ENCODE peak calls at places on chromosomes 16 and 17, in nine cellular contexts. One of them, this sample, is unnamed.

GRCh38 chr17:38898812-38899348 is 26.5 kb upstream of the LASP1NB start:
- DNase-seq in esophagus muscularis mucosa: no peak
- DNase-seq in prostate gland: no peak
- DNase-seq in A549: no peak
- DNase-seq in IMR-90: no peak
- DNase-seq in colonic mucosa: peak
- DNase-seq in CD8-positive, alpha-beta T cell: peak
- DNase-seq in stomach: peak
- DNase-seq in tibial nerve: no peak
- DNase-seq in this sample: no peak

GRCh38 chr17:69228576-69228975 is at the start of gene ABCA10:
- DNase-seq in prostate gland: no peak
- DNase-seq in stomach: no peak
- DNase-seq in colonic mucosa: no peak
- DNase-seq in CD8-positive, alpha-beta T cell: no peak
- DNase-seq in IMR-90: peak
- DNase-seq in A549: no peak
- DNase-seq in esophagus muscularis mucosa: no peak
- DNase-seq in tibial nerve: no peak
- DNase-seq in this sample: no peak

GRCh38 chr16:7200320-7200719 is 132.3 kb upstream of the RBFOX1 start:
- DNase-seq in esophagus muscularis mucosa: no peak
- DNase-seq in A549: no peak
- DNase-seq in colonic mucosa: no peak
- DNase-seq in IMR-90: no peak
- DNase-seq in CD8-positive, alpha-beta T cell: no peak
- DNase-seq in tibial nerve: no peak
- DNase-seq in stomach: no peak
- DNase-seq in prostate gland: no peak
- DNase-seq in this sample: no peak

GRCh38 chr16:66292241-66292935 is 74.1 kb upstream of the CDH5 start:
- DNase-seq in esophagus muscularis mucosa: no peak
- DNase-seq in stomach: no peak
- DNase-seq in CD8-positive, alpha-beta T cell: no peak
- DNase-seq in IMR-90: no peak
- DNase-seq in prostate gland: no peak
- DNase-seq in tibial nerve: no peak
- DNase-seq in colonic mucosa: no peak
- DNase-seq in A549: no peak
- DNase-seq in this sample: no peak

GRCh38 chr17:15323147-15323546 is 18.2 kb downstream of the TEKT3 start:
- DNase-seq in tibial nerve: no peak
- DNase-seq in IMR-90: no peak
- DNase-seq in stomach: no peak
- DNase-seq in A549: no peak
- DNase-seq in prostate gland: no peak
- DNase-seq in CD8-positive, alpha-beta T cell: no peak
- DNase-seq in esophagus muscularis mucosa: no peak
- DNase-seq in colonic mucosa: no peak
- DNase-seq in this sample: no peak

GRCh38 chr17:51056813-51057510 is 63.7 kb downstream of the SPAG9 start:
- DNase-seq in stomach: no peak
- DNase-seq in tibial nerve: no peak
- DNase-seq in IMR-90: peak
- DNase-seq in prostate gland: peak
- DNase-seq in CD8-positive, alpha-beta T cell: no peak
- DNase-seq in esophagus muscularis mucosa: no peak
- DNase-seq in A549: peak
- DNase-seq in colonic mucosa: peak
- DNase-seq in this sample: peak

GRCh38 chr16:843771-844170 is 43.2 kb upstream of the GNG13 start:
- DNase-seq in IMR-90: no peak
- DNase-seq in esophagus muscularis mucosa: no peak
- DNase-seq in prostate gland: no peak
- DNase-seq in CD8-positive, alpha-beta T cell: no peak
- DNase-seq in stomach: no peak
- DNase-seq in colonic mucosa: no peak
- DNase-seq in tibial nerve: no peak
- DNase-seq in A549: no peak
- DNase-seq in this sample: no peak

GRCh38 chr16:87099001-87099740 is 218.0 kb downstream of the C16orf95 start:
- DNase-seq in esophagus muscularis mucosa: no peak
- DNase-seq in IMR-90: no peak
- DNase-seq in A549: no peak
- DNase-seq in colonic mucosa: no peak
- DNase-seq in CD8-positive, alpha-beta T cell: no peak
- DNase-seq in stomach: no peak
- DNase-seq in tibial nerve: no peak
- DNase-seq in prostate gland: no peak
- DNase-seq in this sample: no peak

GRCh38 chr17:284676-285355 is 67.8 kb downstream of the RPH3AL start:
- DNase-seq in tibial nerve: no peak
- DNase-seq in colonic mucosa: no peak
- DNase-seq in CD8-positive, alpha-beta T cell: no peak
- DNase-seq in prostate gland: no peak
- DNase-seq in A549: no peak
- DNase-seq in IMR-90: no peak
- DNase-seq in esophagus muscularis mucosa: no peak
- DNase-seq in stomach: no peak
- DNase-seq in this sample: no peak

GRCh38 chr17:38748329-38749221 is at the start of gene PCGF2:
- DNase-seq in stomach: peak
- DNase-seq in A549: peak
- DNase-seq in CD8-positive, alpha-beta T cell: peak
- DNase-seq in tibial nerve: peak
- DNase-seq in IMR-90: peak
- DNase-seq in prostate gland: peak
- DNase-seq in colonic mucosa: peak
- DNase-seq in esophagus muscularis mucosa: peak
- DNase-seq in this sample: peak

GRCh38 chr16:89072216-89073130 is 21.2 kb upstream of the ACSF3 start:
- DNase-seq in esophagus muscularis mucosa: no peak
- DNase-seq in IMR-90: no peak
- DNase-seq in prostate gland: no peak
- DNase-seq in CD8-positive, alpha-beta T cell: no peak
- DNase-seq in tibial nerve: no peak
- DNase-seq in A549: no peak
- DNase-seq in colonic mucosa: no peak
- DNase-seq in stomach: no peak
- DNase-seq in this sample: no peak

GRCh38 chr16:50396770-50397525 is 28.2 kb upstream of the BRD7 start:
- DNase-seq in stomach: no peak
- DNase-seq in colonic mucosa: no peak
- DNase-seq in A549: peak
- DNase-seq in CD8-positive, alpha-beta T cell: no peak
- DNase-seq in prostate gland: no peak
- DNase-seq in tibial nerve: no peak
- DNase-seq in esophagus muscularis mucosa: peak
- DNase-seq in IMR-90: peak
- DNase-seq in this sample: peak

GRCh38 chr17:2259769-2260536 is 43.6 kb downstream of the SMG6 start:
- DNase-seq in esophagus muscularis mucosa: no peak
- DNase-seq in tibial nerve: no peak
- DNase-seq in IMR-90: peak
- DNase-seq in colonic mucosa: no peak
- DNase-seq in A549: no peak
- DNase-seq in prostate gland: no peak
- DNase-seq in stomach: no peak
- DNase-seq in CD8-positive, alpha-beta T cell: peak
- DNase-seq in this sample: no peak

GRCh38 chr17:13337864-13338371 is 263.8 kb downstream of the HS3ST3A1 start:
- DNase-seq in esophagus muscularis mucosa: no peak
- DNase-seq in colonic mucosa: peak
- DNase-seq in prostate gland: peak
- DNase-seq in A549: peak
- DNase-seq in stomach: no peak
- DNase-seq in tibial nerve: no peak
- DNase-seq in CD8-positive, alpha-beta T cell: no peak
- DNase-seq in IMR-90: peak
- DNase-seq in this sample: peak

GRCh38 chr17:76640550-76641380 is 2.8 kb downstream of the ST6GALNAC1 start:
- DNase-seq in IMR-90: no peak
- DNase-seq in esophagus muscularis mucosa: no peak
- DNase-seq in colonic mucosa: no peak
- DNase-seq in A549: no peak
- DNase-seq in stomach: no peak
- DNase-seq in prostate gland: no peak
- DNase-seq in CD8-positive, alpha-beta T cell: no peak
- DNase-seq in tibial nerve: no peak
- DNase-seq in this sample: no peak

GRCh38 chr17:9872852-9873251 is 32.2 kb downstream of the RCVRN start:
- DNase-seq in CD8-positive, alpha-beta T cell: no peak
- DNase-seq in colonic mucosa: no peak
- DNase-seq in tibial nerve: no peak
- DNase-seq in IMR-90: no peak
- DNase-seq in esophagus muscularis mucosa: no peak
- DNase-seq in stomach: no peak
- DNase-seq in A549: no peak
- DNase-seq in prostate gland: no peak
- DNase-seq in this sample: no peak

GRCh38 chr16:85027349-85027967 is at the start of gene KIAA0513:
- DNase-seq in esophagus muscularis mucosa: peak
- DNase-seq in IMR-90: peak
- DNase-seq in tibial nerve: peak
- DNase-seq in prostate gland: peak
- DNase-seq in A549: peak
- DNase-seq in colonic mucosa: peak
- DNase-seq in CD8-positive, alpha-beta T cell: peak
- DNase-seq in stomach: peak
- DNase-seq in this sample: peak

GRCh38 chr16:88454315-88455057 is 1.4 kb downstream of the ZFPM1 start:
- DNase-seq in stomach: peak
- DNase-seq in prostate gland: no peak
- DNase-seq in A549: peak
- DNase-seq in colonic mucosa: peak
- DNase-seq in IMR-90: no peak
- DNase-seq in tibial nerve: no peak
- DNase-seq in esophagus muscularis mucosa: no peak
- DNase-seq in CD8-positive, alpha-beta T cell: peak
- DNase-seq in this sample: no peak

GRCh38 chr16:70665806-70666735 is 19.7 kb downstream of the IL34 start:
- DNase-seq in prostate gland: no peak
- DNase-seq in colonic mucosa: no peak
- DNase-seq in A549: no peak
- DNase-seq in IMR-90: no peak
- DNase-seq in stomach: no peak
- DNase-seq in esophagus muscularis mucosa: no peak
- DNase-seq in tibial nerve: no peak
- DNase-seq in CD8-positive, alpha-beta T cell: no peak
- DNase-seq in this sample: no peak

GRCh38 chr16:90035902-90036301 is 16.6 kb upstream of the DBNDD1 start:
- DNase-seq in colonic mucosa: no peak
- DNase-seq in stomach: no peak
- DNase-seq in tibial nerve: no peak
- DNase-seq in A549: no peak
- DNase-seq in IMR-90: no peak
- DNase-seq in CD8-positive, alpha-beta T cell: no peak
- DNase-seq in esophagus muscularis mucosa: no peak
- DNase-seq in prostate gland: no peak
- DNase-seq in this sample: no peak

GRCh38 chr17:6642592-6642991 is 1.7 kb downstream of the TXNDC17 start:
- DNase-seq in esophagus muscularis mucosa: no peak
- DNase-seq in colonic mucosa: no peak
- DNase-seq in prostate gland: no peak
- DNase-seq in CD8-positive, alpha-beta T cell: no peak
- DNase-seq in stomach: no peak
- DNase-seq in IMR-90: peak
- DNase-seq in A549: no peak
- DNase-seq in tibial nerve: no peak
- DNase-seq in this sample: no peak
- H3K27ac ChIP-seq in esophagus muscularis mucosa: no peak
- H3K27ac ChIP-seq in colonic mucosa: no peak
- H3K27ac ChIP-seq in prostate gland: no peak
- H3K27ac ChIP-seq in CD8-positive, alpha-beta T cell: no peak
- H3K27ac ChIP-seq in stomach: peak
- H3K27ac ChIP-seq in IMR-90: no peak
- H3K27ac ChIP-seq in A549: no peak
- H3K27ac ChIP-seq in tibial nerve: no peak
- H3K27ac ChIP-seq in this sample: no peak

DNA sequence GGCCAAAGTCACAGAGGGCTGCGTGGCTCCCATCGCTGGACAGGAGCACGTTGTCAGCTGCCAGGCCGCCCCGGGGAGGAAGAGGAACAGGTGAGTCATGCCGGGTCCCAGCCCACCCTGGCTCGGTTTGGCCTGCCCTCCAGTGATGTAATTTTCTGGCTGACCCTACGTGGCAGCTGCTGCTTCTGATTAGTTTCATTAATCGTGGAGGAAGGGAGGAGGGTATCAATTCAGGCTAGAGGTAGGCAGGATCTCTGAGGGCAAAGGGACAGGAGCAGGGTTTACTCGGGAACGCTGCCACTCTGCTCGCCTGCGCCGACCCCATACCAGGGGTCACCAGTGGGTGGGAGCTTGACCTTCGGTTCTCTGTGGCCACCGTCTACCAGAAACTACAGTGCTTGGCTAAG is 11.7 kb upstream of the SPATA32 start:
- DNase-seq in CD8-positive, alpha-beta T cell: no peak
- DNase-seq in prostate gland: no peak
- DNase-seq in tibial nerve: no peak
- DNase-seq in A549: no peak
- DNase-seq in IMR-90: no peak
- DNase-seq in esophagus muscularis mucosa: no peak
- DNase-seq in stomach: no peak
- DNase-seq in colonic mucosa: no peak
- DNase-seq in this sample: no peak
- H3K4me3 ChIP-seq in CD8-positive, alpha-beta T cell: no peak
- H3K4me3 ChIP-seq in prostate gland: no peak
- H3K4me3 ChIP-seq in tibial nerve: no peak
- H3K4me3 ChIP-seq in A549: no peak
- H3K4me3 ChIP-seq in IMR-90: no peak
- H3K4me3 ChIP-seq in esophagus muscularis mucosa: no peak
- H3K4me3 ChIP-seq in stomach: no peak
- H3K4me3 ChIP-seq in colonic mucosa: no peak
- H3K4me3 ChIP-seq in this sample: no peak

DNA sequence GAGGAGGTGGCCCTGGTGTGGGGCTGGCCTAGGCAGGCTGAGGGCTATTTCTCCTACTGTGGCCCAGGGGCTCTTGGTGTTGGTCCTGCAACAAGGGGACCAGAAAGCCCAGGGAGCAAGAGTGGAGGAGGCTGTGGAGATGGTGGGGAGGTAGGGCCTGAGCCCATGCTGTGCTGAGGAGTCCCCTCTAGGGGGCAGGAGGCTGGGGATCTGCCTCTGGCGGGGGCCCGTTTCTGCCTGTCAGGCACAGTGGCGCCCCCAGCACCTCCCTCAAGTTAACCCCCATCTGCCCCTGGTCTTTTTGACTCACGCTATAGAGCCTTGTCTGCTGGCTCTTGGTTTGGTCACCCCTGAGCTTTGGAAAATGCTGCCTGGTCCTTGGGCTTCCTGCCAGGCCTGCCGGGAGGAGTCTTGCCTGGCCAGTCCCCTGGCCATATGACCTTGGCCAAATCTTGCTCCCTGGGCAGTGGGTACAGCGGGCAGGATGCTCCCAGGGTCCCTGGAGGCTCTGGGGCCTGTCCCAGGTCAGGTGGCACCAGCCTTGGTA is 5.9 kb downstream of the BAIAP2 start:
- DNase-seq in colonic mucosa: no peak
- DNase-seq in tibial nerve: no peak
- DNase-seq in CD8-positive, alpha-beta T cell: peak
- DNase-seq in A549: peak
- DNase-seq in esophagus muscularis mucosa: no peak
- DNase-seq in stomach: no peak
- DNase-seq in prostate gland: no peak
- DNase-seq in IMR-90: no peak
- DNase-seq in this sample: no peak
- TF ChIP-seq CTCF in colonic mucosa: peak
- TF ChIP-seq CTCF in tibial nerve: peak
- TF ChIP-seq CTCF in CD8-positive, alpha-beta T cell: no peak
- TF ChIP-seq CTCF in A549: peak
- TF ChIP-seq CTCF in esophagus muscularis mucosa: peak
- TF ChIP-seq CTCF in stomach: peak
- TF ChIP-seq CTCF in prostate gland: peak
- TF ChIP-seq CTCF in IMR-90: peak
- TF ChIP-seq CTCF in this sample: peak

GRCh38 chr17:75250009-75250471 is 11.4 kb downstream of the GGA3 start:
- DNase-seq in prostate gland: no peak
- DNase-seq in IMR-90: peak
- DNase-seq in stomach: peak
- DNase-seq in A549: no peak
- DNase-seq in CD8-positive, alpha-beta T cell: peak
- DNase-seq in colonic mucosa: no peak
- DNase-seq in tibial nerve: no peak
- DNase-seq in esophagus muscularis mucosa: no peak
- DNase-seq in this sample: peak
- H3K27ac ChIP-seq in prostate gland: no peak
- H3K27ac ChIP-seq in IMR-90: no peak
- H3K27ac ChIP-seq in stomach: peak
- H3K27ac ChIP-seq in A549: no peak
- H3K27ac ChIP-seq in CD8-positive, alpha-beta T cell: peak
- H3K27ac ChIP-seq in colonic mucosa: no peak
- H3K27ac ChIP-seq in tibial nerve: no peak
- H3K27ac ChIP-seq in esophagus muscularis mucosa: peak
- H3K27ac ChIP-seq in this sample: peak